ENCODE peak calls at places on chromosomes 11 and 22, in four cellular contexts. U is cardiac muscle cell, O is lower lobe of right lung, Y is tibial nerve. Z is an unnamed sample.

GRCh38 chr22:31829505-31829904 is 75.7 kb downstream of the DEPDC5 start:
- DNase-seq in O (no peak), U (no peak), Y (no peak), Z (peak)

GRCh38 chr22:23073506-23074229 is 3.3 kb downstream of the GNAZ start:
- DNase-seq in O (peak), U (no peak), Y (no peak), Z (no peak)

GRCh38 chr11:123188508-123189165 is 6.4 kb downstream of the CLMP start:
- DNase-seq in Y (no peak), O (no peak), U (no peak), Z (no peak)

GRCh38 chr11:70495351-70496310 is 97.3 kb downstream of the CTTN start:
- DNase-seq in O (peak), Y (no peak), U (no peak), Z (no peak)

GRCh38 chr11:35144103-35144741 is 5.3 kb downstream of the CD44 start:
- DNase-seq in Y (no peak), U (no peak), O (no peak), Z (no peak)

GRCh38 chr22:24496234-24496633 is 1.1 kb downstream of the UPB1 start:
- DNase-seq in Y (no peak), O (no peak), U (no peak), Z (no peak)

GRCh38 chr22:19873960-19874306 is 19.3 kb upstream of the GNB1L start:
- DNase-seq in O (peak), Y (no peak), U (no peak), Z (no peak)

GRCh38 chr22:26711205-26711958 is 54.0 kb downstream of the MIAT start:
- DNase-seq in Y (no peak), O (no peak), U (no peak), Z (no peak)

GRCh38 chr11:116808262-116809175 is 14.6 kb downstream of the APOA4 start:
- DNase-seq in Y (no peak), U (no peak), O (peak), Z (no peak)

GRCh38 chr11:131146817-131147490 is 223.5 kb upstream of the NTM start:
- DNase-seq in Y (no peak), U (no peak), O (no peak), Z (no peak)

GRCh38 chr22:17613280-17613679 is 15.3 kb downstream of the ATP6V1E1 start:
- DNase-seq in U (no peak), Y (no peak), O (no peak), Z (no peak)

GRCh38 chr11:17978553-17979287 is 34.1 kb downstream of the SERGEF start:
- DNase-seq in U (peak), O (no peak), Y (peak), Z (peak)

GRCh38 chr11:131234146-131234680 is 136.2 kb upstream of the NTM start:
- DNase-seq in U (no peak), Y (no peak), O (no peak), Z (peak)

GRCh38 chr11:93514712-93515111 is 28.5 kb downstream of the SMCO4 start:
- DNase-seq in U (no peak), Y (no peak), O (no peak), Z (no peak)

GRCh38 chr22:17379939-17380710 is 10.9 kb downstream of the CECR2 start:
- DNase-seq in U (peak), Y (no peak), O (no peak), Z (no peak)

GRCh38 chr22:39703890-39704658 is 133.5 kb downstream of the CACNA1I start:
- DNase-seq in O (no peak), U (no peak), Y (no peak), Z (no peak)

GRCh38 chr22:23686416-23687024 is 4.3 kb upstream of the RGL4 start:
- DNase-seq in U (no peak), O (no peak), Y (no peak), Z (no peak)

GRCh38 chr22:36329217-36330078 is 58.3 kb downstream of the MYH9 start:
- DNase-seq in U (peak), O (peak), Y (no peak), Z (no peak)

GRCh38 chr22:40605676-40606250 is 30.8 kb downstream of the MRTFA start:
- DNase-seq in U (no peak), O (no peak), Y (no peak), Z (no peak)

GRCh38 chr11:85805387-85805786 is 5.6 kb downstream of the SYTL2 start:
- DNase-seq in O (no peak), U (no peak), Y (no peak), Z (no peak)

GRCh38 chr11:69540118-69541000 is 58.9 kb downstream of the LINC01488 start:
- DNase-seq in Y (no peak), O (peak), U (peak), Z (peak)

GRCh38 chr11:48025293-48025982 is 45.1 kb downstream of the PTPRJ start:
- DNase-seq in Y (no peak), O (no peak), U (no peak), Z (no peak)

GRCh38 chr22:50683086-50683993 is 10.7 kb downstream of the SHANK3 start:
- DNase-seq in Y (no peak), O (no peak), U (no peak), Z (no peak)

GRCh38 chr11:105713696-105714095 is 103.8 kb downstream of the GRIA4 start:
- DNase-seq in U (no peak), Y (no peak), O (no peak), Z (no peak)

GRCh38 chr11:43360361-43361032 is 1.8 kb downstream of the TTC17 start:
- DNase-seq in O (no peak), Y (no peak), U (peak), Z (no peak)

GRCh38 chr11:118939948-118940598 is 14.3 kb upstream of the BCL9L start:
- DNase-seq in U (no peak), Y (no peak), O (no peak), Z (no peak)

GRCh38 chr22:34877506-34877905 is 188.5 kb upstream of the ISX start:
- DNase-seq in U (no peak), Y (no peak), O (no peak), Z (no peak)

GRCh38 chr11:92550411-92550810 is 325.8 kb downstream of the FAT3 start:
- DNase-seq in O (no peak), Y (no peak), U (no peak), Z (no peak)

GRCh38 chr11:14713518-14714244 is 70.1 kb downstream of the PDE3B start:
- DNase-seq in Y (no peak), U (no peak), O (no peak), Z (no peak)

GRCh38 chr22:39115976-39116621 is 19.1 kb downstream of the APOBEC3H start:
- DNase-seq in Y (no peak), O (no peak), U (no peak), Z (no peak)

GRCh38 chr11:34166806-34167740 is 61.6 kb downstream of the NAT10 start:
- DNase-seq in U (no peak), Y (no peak), O (no peak), Z (no peak)

GRCh38 chr11:20669833-20670684 is 673 bp downstream of the NELL1 start:
- DNase-seq in Y (no peak), U (peak), O (no peak), Z (no peak)

GRCh38 chr11:64100782-64101358 is 65.0 kb downstream of the MACROD1 start:
- DNase-seq in O (no peak), Y (no peak), U (no peak), Z (no peak)

GRCh38 chr11:36702330-36703054 is 104.5 kb upstream of the RAG2 start:
- DNase-seq in Y (peak), U (peak), O (no peak), Z (no peak)

GRCh38 chr11:118628031-118628430 is 20.6 kb downstream of the PHLDB1 start:
- DNase-seq in Y (no peak), U (no peak), O (no peak), Z (no peak)

GRCh38 chr11:14500181-14500651 is 605 bp upstream of the COPB1 start:
- DNase-seq in O (peak), U (peak), Y (peak), Z (peak)

GRCh38 chr11:67379061-67380058 is 6.0 kb upstream of the CLCF1 start:
- DNase-seq in O (no peak), Y (no peak), U (no peak), Z (no peak)

GRCh38 chr11:59777104-59777503 is 21.9 kb downstream of the STX3 start:
- DNase-seq in Y (no peak), O (no peak), U (no peak), Z (no peak)
- H3K27ac ChIP-seq in Y (no peak), O (peak), U (no peak), Z (peak)

DNA sequence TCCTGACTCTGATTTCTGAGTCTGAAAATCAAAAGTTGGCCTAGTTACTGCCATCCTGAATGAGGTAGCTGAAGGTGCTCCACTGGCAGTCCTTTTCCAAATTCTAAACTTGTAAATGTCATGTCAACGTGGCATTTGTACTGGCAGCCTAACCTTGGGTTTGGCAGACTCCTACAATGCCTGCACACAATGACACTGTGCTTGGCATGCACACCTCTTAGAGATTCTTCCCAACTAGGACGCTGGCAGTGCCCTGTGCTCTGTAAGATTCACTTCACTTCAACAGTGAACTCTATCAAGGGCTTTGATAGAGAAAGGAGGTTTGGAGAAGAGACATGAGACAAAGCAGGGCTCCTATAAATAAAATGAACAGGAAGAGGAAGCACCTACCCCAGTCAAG is 21.9 kb upstream of the PPP2R1B start:
- DNase-seq in U (no peak), O (no peak), Y (no peak), Z (peak)
- H3K27ac ChIP-seq in U (no peak), O (no peak), Y (no peak), Z (no peak)

GRCh38 chr11:65890324-65891179 is at the start of gene CCDC85B:
- DNase-seq in Y (peak), U (peak), O (peak), Z (peak)

GRCh38 chr11:65892661-65893317 is 2.3 kb downstream of the CCDC85B start:
- DNase-seq in Y (no peak), O (peak), U (no peak), Z (no peak)

GRCh38 chr11:65894034-65894591 is 3.6 kb downstream of the CCDC85B start:
- DNase-seq in U (no peak), O (peak), Y (no peak), Z (no peak)

GRCh38 chr11:65888163-65888814 is at the start of gene FIBP:
- DNase-seq in O (peak), Y (peak), U (peak), Z (peak)

GRCh38 chr11:65891180-65892136 is 985 bp downstream of the CCDC85B start:
- DNase-seq in Y (no peak), O (peak), U (peak), Z (peak)
- H3K27ac ChIP-seq in Y (peak), O (peak), U (peak), Z (peak)

GRCh38 chr22:43535741-43536140 is 123.9 kb downstream of the MPPED1 start:
- DNase-seq in U (no peak), Y (no peak), O (no peak), Z (no peak)
- H3K27ac ChIP-seq in U (no peak), Y (no peak), O (no peak), Z (no peak)

GRCh38 chr11:76787911-76788596 is 4.9 kb downstream of the TSKU start:
- DNase-seq in U (no peak), O (no peak), Y (peak), Z (no peak)
- H3K27ac ChIP-seq in U (no peak), O (no peak), Y (peak), Z (no peak)

GRCh38 chr22:42648368-42649260 is 578 bp downstream of the CYB5R3 start:
- DNase-seq in O (peak), Y (no peak), U (no peak), Z (no peak)
- H3K27ac ChIP-seq in O (peak), Y (peak), U (peak), Z (peak)

GRCh38 chr11:79092791-79093313 is 348.0 kb downstream of the TENM4 start:
- DNase-seq in Y (peak), U (no peak), O (no peak), Z (no peak)
- H3K27ac ChIP-seq in Y (no peak), U (no peak), O (no peak), Z (no peak)

GRCh38 chr11:46766656-46767055 is 47.6 kb downstream of the F2 start:
- DNase-seq in Y (no peak), O (no peak), U (no peak), Z (no peak)

GRCh38 chr11:46769636-46770221 is 50.7 kb downstream of the F2 start:
- DNase-seq in O (no peak), U (no peak), Y (no peak), Z (no peak)
- H3K27ac ChIP-seq in O (peak), U (no peak), Y (no peak), Z (no peak)

Z was measured in caudate nucleus.